ENCODE peak calls at places on chromosomes 16 and 17, in four cellular contexts. P, J, I and A are unnamed samples. For H3K4me1, the result is how much of the 10 kb centered on the place peaks cover.

GRCh38 chr17:36136031-36136430 is 32.4 kb downstream of the CCL4 start:
- DNase-seq in P (no peak), J (no peak), I (no peak), A (no peak)

GRCh38 chr17:30505868-30506417 is 28.7 kb downstream of the GOSR1 start:
- DNase-seq in P (no peak), J (no peak), I (no peak), A (no peak)

GRCh38 chr16:79923431-79923830 is 322.9 kb upstream of the MAF start:
- DNase-seq in P (no peak), J (no peak), I (no peak), A (no peak)

GRCh38 chr17:49690256-49690655 is 12.4 kb upstream of the SPOP start:
- DNase-seq in P (no peak), J (no peak), I (no peak), A (no peak)

GRCh38 chr16:11370084-11370931 is 25.0 kb downstream of the RMI2 start:
- DNase-seq in P (no peak), J (no peak), I (no peak), A (no peak)

GRCh38 chr17:63431939-63432804 is 13.9 kb downstream of the CYB561 start:
- DNase-seq in P (no peak), J (no peak), I (peak), A (peak)

GRCh38 chr17:5772720-5773119 is 188.4 kb upstream of the NLRP1 start:
- DNase-seq in P (no peak), J (no peak), I (no peak), A (no peak)

GRCh38 chr17:71287246-71287828 is 833.5 kb upstream of the SOX9 start:
- DNase-seq in P (no peak), J (no peak), I (no peak), A (no peak)

GRCh38 chr17:34671191-34671590 is 91.8 kb downstream of the TMEM132E start:
- DNase-seq in P (no peak), J (no peak), I (no peak), A (no peak)

GRCh38 chr17:17561408-17562144 is 29.9 kb downstream of the PEMT start:
- DNase-seq in P (no peak), J (no peak), I (peak), A (peak)

GRCh38 chr17:57391076-57391825 is 134.9 kb downstream of the MSI2 start:
- DNase-seq in P (no peak), J (no peak), I (no peak), A (no peak)

GRCh38 chr16:1938316-1938715 is 4.7 kb downstream of the MSRB1 start:
- DNase-seq in P (no peak), J (no peak), I (no peak), A (no peak)

GRCh38 chr16:57394444-57394843 is 10.1 kb upstream of the CCL17 start:
- DNase-seq in P (no peak), J (no peak), I (peak), A (no peak)

GRCh38 chr17:9371019-9371418 is 204.6 kb downstream of the STX8 start:
- DNase-seq in P (no peak), J (no peak), I (peak), A (peak)

GRCh38 chr16:12061336-12062055 is 85.0 kb downstream of the SNX29 start:
- DNase-seq in P (no peak), J (no peak), I (peak), A (no peak)

GRCh38 chr17:4074831-4075495 is 67.9 kb downstream of the ZZEF1 start:
- DNase-seq in P (peak), J (no peak), I (peak), A (peak)

GRCh38 chr16:50956637-50957036 is 194.4 kb downstream of the SALL1 start:
- DNase-seq in P (no peak), J (no peak), I (no peak), A (no peak)

GRCh38 chr17:17391575-17392370 is 85.0 kb upstream of the MED9 start:
- DNase-seq in P (no peak), J (no peak), I (peak), A (no peak)

GRCh38 chr16:68756250-68757051 is 19.4 kb downstream of the CDH1 start:
- DNase-seq in P (no peak), J (no peak), I (peak), A (no peak)

GRCh38 chr17:20968913-20969616 is 73.7 kb downstream of the USP22 start:
- DNase-seq in P (no peak), J (no peak), I (no peak), A (no peak)

GRCh38 chr16:67713647-67714273 is 5.4 kb downstream of the GFOD2 start:
- DNase-seq in P (no peak), J (no peak), I (no peak), A (no peak)

GRCh38 chr17:36937001-36937960 is at the start of gene LHX1:
- DNase-seq in P (peak), J (no peak), I (no peak), A (no peak)

DNA sequence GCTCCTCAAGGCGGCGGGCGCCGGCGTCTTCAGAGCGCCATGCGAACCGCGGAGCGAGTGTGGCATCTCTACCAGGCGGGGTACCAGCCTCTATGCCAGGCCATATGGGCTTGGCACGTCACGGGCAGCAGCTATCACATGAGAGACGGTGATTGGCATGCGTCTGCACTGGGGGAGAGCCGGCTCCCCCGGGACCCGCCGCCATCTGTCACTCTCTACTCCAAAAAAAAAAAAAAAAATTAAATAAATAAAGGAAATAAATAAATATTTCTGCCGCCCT is at the start of gene NEUROD2:
- DNase-seq in P (no peak), J (no peak), I (no peak), A (no peak)
- H3K4me3 ChIP-seq in P (peak), J (peak), I (peak), A (no peak)

DNA sequence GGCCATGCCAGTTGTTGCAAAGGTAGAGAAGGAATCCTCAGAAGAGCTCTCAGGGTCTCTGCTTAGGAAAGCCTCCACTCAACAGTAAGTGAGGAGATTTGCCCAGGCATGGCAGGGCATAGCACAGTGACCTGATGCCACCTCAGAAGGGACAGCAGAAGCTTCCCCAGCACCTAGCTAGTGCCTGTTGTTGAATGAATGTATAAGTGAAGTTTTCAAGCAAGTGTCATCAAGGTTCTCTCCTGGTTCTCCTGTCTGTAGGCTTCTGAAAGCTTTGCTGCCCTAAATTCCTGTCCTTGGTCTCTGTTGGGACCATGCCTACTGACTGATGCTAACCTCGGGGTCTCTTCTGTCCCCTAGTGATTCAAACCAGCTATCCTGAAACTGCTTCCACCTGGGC is 114.9 kb upstream of the TBX2 start:
- DNase-seq in P (no peak), J (no peak), I (no peak), A (no peak)
- H3K4me1 ChIP-seq in P (under half), J (under half), I (under half), A (under half)

GRCh38 chr17:55264640-55265298 is at the start of gene HLF:
- DNase-seq in P (peak), J (no peak), I (peak), A (peak)
- H3K4me3 ChIP-seq in P (peak), J (peak), I (peak), A (peak)

DNA sequence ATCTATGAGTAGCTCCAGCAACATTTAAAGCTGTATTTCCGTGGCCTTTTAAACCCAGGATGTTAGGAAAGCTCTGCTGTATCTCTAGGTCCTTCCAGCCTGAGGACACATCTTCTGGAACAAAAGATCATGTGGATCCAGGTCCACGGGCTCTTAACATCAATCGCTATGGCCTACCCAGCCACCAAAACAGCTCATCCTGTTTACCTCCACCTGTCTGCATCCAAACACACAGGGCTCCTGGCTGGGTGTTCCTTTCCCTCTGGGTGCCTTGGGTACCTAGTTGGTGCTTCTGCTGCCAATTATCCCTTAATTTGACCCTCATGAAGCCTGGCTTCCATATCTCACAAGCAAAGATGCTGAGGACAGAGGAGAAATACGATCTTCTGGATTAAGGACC is 7.0 kb downstream of the PMP22 start:
- DNase-seq in P (no peak), J (no peak), I (no peak), A (no peak)
- H3K4me1 ChIP-seq in P (under half), J (under half), I (under half), A (under half)

DNA sequence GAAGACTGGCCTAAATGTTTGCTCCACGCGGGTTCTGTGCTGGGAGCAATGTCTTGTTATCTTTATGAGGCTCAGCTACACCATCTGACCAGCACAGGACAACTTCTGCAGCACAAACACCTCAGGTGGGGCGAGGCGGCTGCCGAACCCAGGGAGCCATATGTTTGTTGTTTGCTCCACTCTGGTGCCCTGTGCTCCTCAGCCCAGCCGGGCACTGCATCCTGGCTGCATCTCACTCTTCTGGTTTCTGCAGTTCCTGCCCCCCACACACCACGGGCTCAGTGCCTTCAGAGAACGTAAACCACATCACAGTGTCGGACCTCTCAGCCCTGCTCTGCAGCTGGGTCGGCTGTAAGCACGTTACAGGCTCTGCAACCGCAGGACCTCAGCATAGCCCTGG is 32.4 kb downstream of the MXRA7 start:
- DNase-seq in P (no peak), J (no peak), I (no peak), A (no peak)
- H3K4me3 ChIP-seq in P (no peak), J (no peak), I (no peak), A (no peak)

DNA sequence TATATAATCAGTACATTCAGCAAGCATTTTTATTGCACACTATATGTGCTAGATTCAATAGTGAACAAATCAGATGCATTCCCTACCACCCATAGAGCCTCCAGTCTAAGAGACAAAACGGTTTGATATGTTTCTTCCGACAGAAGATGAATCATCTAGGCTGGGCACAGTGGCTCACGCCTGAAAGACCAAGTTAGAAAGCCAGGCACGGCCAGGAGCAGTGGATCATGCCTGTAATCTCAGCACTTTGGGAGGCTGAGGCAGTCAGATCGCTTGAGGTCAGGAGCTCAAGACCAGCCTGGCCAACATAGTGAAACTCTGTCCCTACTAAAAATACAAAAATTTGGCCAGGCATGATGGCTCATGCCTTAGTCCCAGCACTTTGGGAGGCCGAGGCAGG is 18.3 kb upstream of the COPRS start:
- DNase-seq in P (no peak), J (no peak), I (no peak), A (no peak)
- H3K4me1 ChIP-seq in P (under half), J (under half), I (under half), A (under half)

DNA sequence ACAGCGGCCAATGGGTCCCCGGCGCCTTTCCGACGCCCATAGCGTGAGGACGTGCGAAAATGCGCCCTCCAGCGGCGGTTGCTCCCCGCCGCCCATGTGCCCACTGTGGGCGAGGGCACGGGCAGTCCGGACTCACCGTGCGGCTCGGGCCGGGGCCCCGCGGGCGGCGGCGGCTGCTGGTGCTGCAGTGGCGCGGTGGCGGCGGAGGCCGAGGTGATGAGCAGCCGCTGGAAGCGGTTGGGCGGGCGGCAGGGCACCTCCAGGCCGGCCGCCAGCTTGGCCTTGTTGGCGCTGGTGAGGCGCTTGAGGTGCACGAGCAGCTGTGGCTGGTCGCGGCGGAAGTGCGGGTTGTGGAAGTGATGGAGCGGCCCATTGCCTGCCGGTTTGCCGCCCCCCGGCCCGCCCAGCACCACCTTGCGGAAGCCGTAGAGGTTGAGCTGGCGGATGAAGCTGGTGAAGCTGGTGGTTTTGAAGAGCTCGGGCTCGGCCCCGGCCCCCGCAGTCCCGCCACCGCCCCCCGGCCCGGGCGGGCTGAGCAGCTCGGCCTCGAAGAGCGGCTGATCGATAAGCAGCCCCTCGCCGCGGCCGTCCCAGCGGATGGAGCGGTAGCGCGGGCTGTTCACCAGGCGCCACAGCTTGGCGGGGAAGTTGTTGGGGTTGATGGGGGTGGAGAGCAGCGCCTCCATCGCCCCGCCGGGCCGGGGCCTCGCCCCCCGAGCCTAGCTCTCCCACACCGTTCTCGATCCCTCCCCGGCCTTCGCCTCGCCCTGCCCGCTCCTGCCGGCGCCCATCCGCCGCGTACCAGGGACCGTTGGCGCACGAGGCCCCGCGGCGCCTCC is at the start of gene HSF5:
- DNase-seq in P (no peak), J (no peak), I (no peak), A (peak)
- H3K4me3 ChIP-seq in P (no peak), J (peak), I (no peak), A (no peak)

GRCh38 chr17:47698749-47699535 is 5.0 kb downstream of the TBKBP1 start:
- DNase-seq in P (peak), J (no peak), I (peak), A (peak)
- H3K4me1 ChIP-seq in P (under half), J (under half), I (under half), A (under half)